ENCODE peak calls at places on chromosome X, in seven cellular contexts. R, J, C, H, Y, Q and T are unnamed samples.

GRCh38 chrX:47623540-47624027 is 3.9 kb upstream of the SYN1 start:
- DNase-seq in R (no peak), J (no peak), C (peak), H (peak), Y (peak), Q (peak), T (no peak)

GRCh38 chrX:22698151-22698550 is 301.6 kb upstream of the DDX53 start:
- DNase-seq in R (no peak), J (no peak), C (no peak), H (no peak), Y (no peak), Q (no peak), T (no peak)

GRCh38 chrX:20309796-20310195 is 43.1 kb upstream of the RPS6KA3 start:
- DNase-seq in R (no peak), J (no peak), C (peak), H (no peak), Y (no peak), Q (no peak), T (no peak)

GRCh38 chrX:154308108-154308946 is 12.7 kb downstream of the TKTL1 start:
- DNase-seq in R (peak), J (peak), C (peak), H (peak), Y (peak), Q (peak), T (no peak)

GRCh38 chrX:31319586-31319985 is 247.7 kb upstream of the FTHL17 start:
- DNase-seq in R (no peak), J (no peak), C (peak), H (no peak), Y (no peak), Q (no peak), T (no peak)

GRCh38 chrX:101258260-101258581 is 32.9 kb downstream of the TAF7L start:
- DNase-seq in R (no peak), J (no peak), C (no peak), H (no peak), Y (no peak), Q (no peak), T (no peak)

GRCh38 chrX:23953908-23954269 is 46.1 kb downstream of the CXorf58 start:
- DNase-seq in R (no peak), J (no peak), C (no peak), H (no peak), Y (no peak), Q (no peak), T (no peak)

GRCh38 chrX:11461181-11462001 is 168.2 kb downstream of the AMELX start:
- DNase-seq in R (no peak), J (no peak), C (peak), H (no peak), Y (no peak), Q (no peak), T (no peak)

GRCh38 chrX:13131511-13132137 is 87.2 kb upstream of the FAM9C start:
- DNase-seq in R (no peak), J (no peak), C (no peak), H (no peak), Y (no peak), Q (no peak), T (no peak)

GRCh38 chrX:72094894-72095293 is 36.8 kb downstream of the RTL5 start:
- DNase-seq in R (no peak), J (no peak), C (peak), H (no peak), Y (peak), Q (peak), T (no peak)

GRCh38 chrX:112834016-112834855 is 6.4 kb downstream of the AMOT start:
- DNase-seq in R (no peak), J (no peak), C (peak), H (no peak), Y (no peak), Q (no peak), T (no peak)

GRCh38 chrX:31353095-31353494 is 281.3 kb upstream of the FTHL17 start:
- DNase-seq in R (no peak), J (peak), C (peak), H (no peak), Y (no peak), Q (no peak), T (no peak)

GRCh38 chrX:155263854-155264628 is at the start of gene RAB39B:
- DNase-seq in R (peak), J (peak), C (peak), H (peak), Y (peak), Q (peak), T (peak)

GRCh38 chrX:2351321-2351720 is 149.5 kb downstream of the DHRSX start:
- DNase-seq in R (no peak), J (peak), C (peak), H (no peak), Y (no peak), Q (no peak), T (peak)

GRCh38 chrX:136880003-136880451 is 498 bp downstream of the RBMX start:
- DNase-seq in R (peak), J (no peak), C (no peak), H (no peak), Y (no peak), Q (peak), T (no peak)

GRCh38 chrX:151082077-151082948 is 94.1 kb upstream of the GPR50 start:
- DNase-seq in R (peak), J (peak), C (peak), H (peak), Y (peak), Q (peak), T (no peak)

DNA sequence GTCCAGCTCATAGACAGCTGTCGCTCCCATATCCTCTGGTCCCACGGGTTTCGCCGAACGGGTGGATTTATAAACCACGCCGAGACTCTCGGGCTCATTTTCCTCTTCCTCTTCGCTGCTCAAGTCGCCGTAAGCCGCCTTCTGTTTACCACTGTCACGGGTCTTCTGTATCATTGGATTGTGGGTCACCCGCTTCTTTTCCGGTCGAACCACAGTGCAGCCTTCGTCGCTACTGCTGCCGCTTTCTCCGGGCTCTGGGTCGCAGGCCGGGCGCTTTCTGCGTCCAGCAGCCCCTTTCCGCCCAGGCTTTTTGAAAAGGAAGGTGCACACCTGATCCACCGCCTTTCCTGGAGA is 311 bp downstream of the RNF113A start:
- DNase-seq in R (no peak), J (no peak), C (peak), H (no peak), Y (no peak), Q (no peak), T (no peak)
- H3K27ac ChIP-seq in R (peak), J (peak), C (peak), H (peak), Y (peak), Q (peak), T (peak)

GRCh38 chrX:44451056-44451455 is 91.6 kb downstream of the FUNDC1 start:
- DNase-seq in R (no peak), J (no peak), C (no peak), H (no peak), Y (no peak), Q (no peak), T (no peak)
- H3K27ac ChIP-seq in R (no peak), J (no peak), C (no peak), H (no peak), Y (no peak), Q (no peak), T (no peak)

DNA sequence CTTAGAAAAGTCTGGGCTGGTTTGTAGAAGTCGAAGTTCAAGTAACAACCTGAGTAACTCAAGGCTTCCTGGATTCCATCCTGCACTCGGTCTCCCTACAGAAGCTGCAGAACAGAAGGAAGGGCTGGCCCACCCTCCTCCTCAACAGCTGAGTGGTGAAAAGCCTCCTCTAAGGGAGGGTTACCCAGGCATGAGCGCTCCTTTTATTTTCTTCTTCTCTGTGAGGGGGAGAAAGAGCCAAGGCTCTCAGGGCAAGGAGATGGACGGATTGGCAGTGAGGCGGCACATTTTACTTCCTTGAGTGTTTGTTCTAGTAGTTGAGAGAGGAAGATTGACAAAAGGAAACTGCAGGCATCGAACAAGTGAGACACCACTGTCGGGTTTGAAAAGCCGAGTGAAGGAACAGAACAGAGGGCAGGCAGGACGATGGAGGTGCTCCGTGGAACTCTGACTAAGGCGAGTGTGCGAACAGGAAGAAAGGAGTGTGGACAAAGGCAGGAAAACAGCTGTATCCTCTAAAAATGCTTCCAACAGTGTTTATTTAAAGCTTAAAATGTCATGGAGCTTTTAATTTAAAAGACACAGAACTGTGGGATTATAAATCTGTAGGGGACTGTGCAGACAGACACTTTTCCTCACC is 38.4 kb upstream of the STS start:
- DNase-seq in R (no peak), J (no peak), C (peak), H (no peak), Y (no peak), Q (no peak), T (no peak)
- H3K27ac ChIP-seq in R (no peak), J (no peak), C (no peak), H (no peak), Y (no peak), Q (peak), T (no peak)

GRCh38 chrX:79371640-79372039 is 4.5 kb upstream of the ITM2A start:
- DNase-seq in R (no peak), J (no peak), C (no peak), H (no peak), Y (no peak), Q (no peak), T (no peak)
- H3K27ac ChIP-seq in R (no peak), J (no peak), C (no peak), H (no peak), Y (no peak), Q (no peak), T (no peak)

GRCh38 chrX:14497184-14497666 is 32.1 kb upstream of the GLRA2 start:
- DNase-seq in R (no peak), J (no peak), C (no peak), H (no peak), Y (no peak), Q (no peak), T (no peak)
- H3K27ac ChIP-seq in R (no peak), J (no peak), C (peak), H (no peak), Y (peak), Q (peak), T (no peak)

DNA sequence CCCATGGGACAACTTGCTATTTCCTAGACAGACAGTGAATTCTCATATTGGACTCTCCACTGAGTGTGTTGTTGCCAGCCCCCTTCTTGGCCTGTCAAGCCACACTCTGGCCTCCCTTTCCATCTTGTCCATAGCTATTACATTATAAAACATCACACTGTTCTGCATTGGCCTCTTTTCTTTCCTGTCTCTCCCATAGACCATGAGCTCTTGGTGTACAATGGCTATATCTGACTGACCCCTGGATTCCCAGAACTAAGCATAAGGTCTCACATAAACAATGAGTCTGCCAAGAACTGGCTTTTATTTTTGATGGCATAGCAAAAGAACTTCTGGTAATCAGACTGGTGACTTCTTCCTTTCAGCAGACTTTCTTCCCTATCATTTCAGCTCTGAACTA is 23.8 kb downstream of the STARD8 start:
- DNase-seq in R (no peak), J (no peak), C (no peak), H (no peak), Y (no peak), Q (no peak), T (no peak)
- H3K27ac ChIP-seq in R (no peak), J (no peak), C (no peak), H (no peak), Y (no peak), Q (no peak), T (no peak)

DNA sequence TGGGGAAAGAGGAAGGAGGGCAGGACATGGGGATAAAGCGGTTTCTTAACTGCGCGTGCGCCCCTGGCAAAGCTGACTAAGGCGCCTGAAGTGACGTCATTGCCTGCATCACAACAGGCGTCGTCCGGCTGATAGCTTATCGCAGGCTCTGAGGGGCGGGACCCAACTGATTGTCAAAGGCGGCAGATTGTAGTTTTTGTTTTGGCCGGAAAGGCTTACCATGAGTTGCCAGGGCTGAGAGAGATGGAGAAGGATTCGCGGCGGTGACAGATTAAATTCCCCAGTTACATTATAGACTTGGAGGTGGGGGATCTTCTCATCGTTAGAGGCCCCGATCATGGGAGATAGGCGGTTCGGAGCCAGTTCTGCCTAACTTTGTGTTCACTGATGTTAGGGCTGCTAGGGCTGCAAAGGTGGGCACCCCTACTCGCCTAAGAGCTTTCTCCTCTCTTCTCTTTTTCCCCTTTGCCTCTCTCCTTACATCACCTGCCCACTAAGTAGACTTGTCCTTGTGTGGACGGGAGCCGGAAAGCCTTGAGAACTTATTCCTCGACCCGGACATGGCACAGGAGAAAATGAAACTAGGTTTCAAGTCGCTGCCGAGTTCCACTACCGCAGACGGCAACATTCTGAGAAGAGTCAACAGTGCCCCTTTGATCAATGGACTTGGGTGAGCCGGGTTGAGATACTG is 148.9 kb upstream of the PLAC1 start:
- DNase-seq in R (peak), J (peak), C (peak), H (peak), Y (peak), Q (peak), T (no peak)
- H3K27ac ChIP-seq in R (peak), J (peak), C (peak), H (peak), Y (peak), Q (peak), T (peak)

DNA sequence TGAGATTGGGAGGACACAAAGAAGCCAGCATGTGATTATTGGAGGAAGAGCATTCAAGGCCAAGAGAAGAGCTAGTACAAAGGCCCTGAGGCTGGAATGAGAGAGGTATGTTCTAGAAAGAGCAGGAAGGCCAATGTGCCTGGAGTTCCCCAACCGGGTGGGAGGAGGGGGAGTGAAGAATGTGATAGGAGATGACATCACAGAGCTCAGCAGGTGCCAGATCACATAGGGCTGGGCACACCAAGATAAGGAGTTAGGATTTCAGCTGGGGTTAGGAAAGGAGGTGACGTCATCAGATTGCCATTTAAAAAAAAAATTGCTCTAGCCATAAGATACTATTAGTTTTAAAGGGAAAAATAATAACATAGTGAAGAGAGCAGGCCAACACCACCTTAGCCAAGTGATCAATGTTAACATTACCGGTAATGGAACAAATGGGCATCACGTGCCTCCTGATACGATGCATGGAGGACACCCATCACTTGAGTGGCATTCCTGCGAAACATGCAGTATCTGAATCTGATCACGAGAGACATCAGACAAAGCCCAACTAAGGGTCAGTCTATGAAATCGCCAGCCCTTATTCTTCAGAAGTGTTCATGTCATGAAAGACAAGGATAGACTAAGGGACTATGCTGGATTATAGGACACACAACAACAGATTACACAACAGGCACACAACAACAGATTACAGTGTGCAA is 344.3 kb downstream of the BCOR start:
- DNase-seq in R (no peak), J (no peak), C (peak), H (no peak), Y (no peak), Q (no peak), T (no peak)
- H3K27ac ChIP-seq in R (no peak), J (no peak), C (no peak), H (no peak), Y (no peak), Q (no peak), T (peak)

GRCh38 chrX:109732319-109732779 is 708 bp downstream of the ACSL4 start:
- DNase-seq in R (no peak), J (peak), C (peak), H (no peak), Y (peak), Q (no peak), T (no peak)
- H3K27ac ChIP-seq in R (peak), J (peak), C (peak), H (peak), Y (peak), Q (peak), T (peak)